ENCODE peak calls at places on chromosomes 2 and 18, in six cellular contexts. C is H1, X is WTC11, E is A549, U is K562, W is HepG2. P is an unnamed sample.

GRCh38 chr2:130825972-130826253 is 10.8 kb upstream of the ARHGEF4 start:
- DNase-seq in X (no peak), U (no peak), W (no peak), C (peak), E (no peak), P (no peak)

GRCh38 chr2:130762910-130763385 is 7.6 kb downstream of the AMER3 start:
- DNase-seq in X (no peak), U (no peak), E (no peak), W (no peak), C (no peak), P (no peak)

GRCh38 chr2:216681683-216682082 is 13.7 kb downstream of the IGFBP5 start:
- DNase-seq in C (no peak), W (no peak), U (no peak), X (no peak), E (no peak), P (no peak)

GRCh38 chr18:48676346-48676745 is 137.5 kb downstream of the CTIF start:
- DNase-seq in X (no peak), U (no peak), W (no peak), C (no peak), E (no peak), P (no peak)

GRCh38 chr2:202716114-202716718 is 81.4 kb downstream of the FAM117B start:
- DNase-seq in U (no peak), X (no peak), W (no peak), E (no peak), C (no peak), P (no peak)

GRCh38 chr18:67730884-67731283 is 214.4 kb upstream of the DSEL start:
- DNase-seq in E (peak), X (no peak), C (no peak), W (no peak), U (no peak), P (peak)

GRCh38 chr2:30225131-30225762 is 6.1 kb upstream of the LBH start:
- DNase-seq in C (no peak), E (no peak), X (no peak), U (no peak), W (no peak), P (peak)

GRCh38 chr2:200905618-200906296 is 16.6 kb downstream of the NIF3L1 start:
- DNase-seq in U (peak), X (peak), W (peak), E (peak), C (peak), P (peak)

GRCh38 chr2:19140463-19141208 is 217.8 kb downstream of the OSR1 start:
- DNase-seq in X (no peak), W (peak), U (no peak), E (peak), C (no peak), P (peak)

GRCh38 chr2:60094450-60094929 is 459.0 kb downstream of the BCL11A start:
- DNase-seq in X (no peak), U (no peak), W (peak), E (no peak), C (no peak), P (no peak)

GRCh38 chr2:224457408-224458096 is 55.6 kb upstream of the FAM124B start:
- DNase-seq in W (no peak), X (no peak), U (no peak), C (no peak), E (no peak), P (no peak)

GRCh38 chr2:197269173-197269572 is 41.4 kb downstream of the ANKRD44 start:
- DNase-seq in E (no peak), U (no peak), X (no peak), C (no peak), W (no peak), P (no peak)

GRCh38 chr2:64325852-64326577 is 127.9 kb upstream of the LGALSL start:
- DNase-seq in W (no peak), X (no peak), C (peak), E (no peak), U (no peak), P (no peak)

GRCh38 chr2:96090181-96090500 is 26.2 kb downstream of the ADRA2B start:
- DNase-seq in W (no peak), U (no peak), X (peak), E (no peak), C (peak), P (no peak)

GRCh38 chr18:74654637-74655036 is 57.0 kb downstream of the ZNF407 start:
- DNase-seq in X (no peak), C (no peak), W (no peak), U (no peak), E (peak), P (peak)

GRCh38 chr2:34519659-34520058 is 920.6 kb upstream of the FAM98A start:
- DNase-seq in U (no peak), X (no peak), E (no peak), W (no peak), C (no peak), P (no peak)

GRCh38 chr18:32378705-32379104 is 92.0 kb downstream of the GAREM1 start:
- DNase-seq in U (no peak), E (peak), X (no peak), W (peak), C (no peak), P (peak)

GRCh38 chr2:86621290-86621943 is 2.2 kb downstream of the RNF103 start:
- DNase-seq in U (no peak), C (no peak), W (no peak), E (no peak), X (no peak), P (peak)

GRCh38 chr2:176105727-176106635 is 1.1 kb upstream of the HOXD11 start:
- DNase-seq in E (no peak), U (no peak), X (no peak), W (no peak), C (peak), P (no peak)

GRCh38 chr2:176104338-176105077 is 2.6 kb upstream of the HOXD11 start:
- DNase-seq in X (no peak), C (no peak), E (peak), U (no peak), W (no peak), P (no peak)

GRCh38 chr2:176106636-176107539 is at the start of gene HOXD11:
- DNase-seq in W (no peak), E (peak), U (no peak), X (peak), C (peak), P (peak)

GRCh38 chr2:176103634-176104337 is 3.3 kb upstream of the HOXD11 start:
- DNase-seq in X (no peak), U (no peak), E (no peak), W (no peak), C (peak), P (no peak)

DNA sequence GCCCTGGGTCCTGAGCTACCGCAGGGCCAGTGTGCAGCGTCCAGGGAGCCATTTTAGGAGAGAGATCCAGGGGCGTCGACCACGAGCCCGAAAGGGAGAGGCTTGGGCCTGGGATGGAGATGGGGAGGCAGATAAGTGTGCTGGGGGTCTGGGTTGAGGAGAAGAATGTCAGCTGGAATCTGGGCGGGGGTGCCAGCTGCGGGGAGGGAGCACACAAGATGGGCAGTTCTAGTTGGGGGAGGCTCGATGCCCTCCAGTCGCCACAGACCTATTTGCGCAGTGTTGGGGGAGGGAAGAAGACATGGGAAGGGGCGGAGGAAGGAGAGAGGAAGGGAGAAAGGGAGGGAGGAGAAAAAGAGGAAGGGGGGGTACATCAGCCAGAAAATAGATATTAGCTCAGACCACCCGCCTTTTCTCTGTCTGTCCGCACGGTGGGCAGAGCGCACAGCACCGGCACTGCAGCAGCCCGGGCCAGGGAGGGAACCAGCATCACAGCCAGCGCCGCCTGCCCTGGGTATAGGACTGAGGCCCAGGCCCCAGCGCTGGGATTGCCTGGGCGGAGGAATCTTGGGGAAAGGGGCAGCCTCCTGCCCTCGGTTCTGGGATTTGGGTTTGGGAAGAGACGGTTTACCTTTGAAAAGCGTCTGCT is 1.9 kb upstream of the HOXD11 start:
- DNase-seq in E (no peak), X (no peak), U (no peak), W (no peak), C (peak), P (no peak)
- TF ChIP-seq JUN in E (no peak), X (no peak), U (no peak), W (no peak), C (no peak), P (no peak)

GRCh38 chr2:112045446-112046014 is 9.5 kb upstream of the TMEM87B start:
- DNase-seq in X (no peak), E (no peak), W (no peak), U (no peak), C (no peak), P (no peak)

GRCh38 chr2:112048236-112048592 is 6.9 kb upstream of the TMEM87B start:
- DNase-seq in X (no peak), E (no peak), W (no peak), U (no peak), C (no peak), P (no peak)

GRCh38 chr2:112047537-112048235 is 7.4 kb upstream of the TMEM87B start:
- DNase-seq in C (no peak), E (no peak), X (no peak), W (peak), U (peak), P (no peak)

GRCh38 chr2:112050311-112050710 is 4.8 kb upstream of the TMEM87B start:
- DNase-seq in E (no peak), X (no peak), U (no peak), C (no peak), W (no peak), P (no peak)

GRCh38 chr2:112048887-112049286 is 6.2 kb upstream of the TMEM87B start:
- DNase-seq in C (no peak), X (no peak), U (peak), E (peak), W (peak), P (peak)
- TF ChIP-seq JUN in C (no peak), X (no peak), U (no peak), E (no peak), W (no peak), P (no peak)

GRCh38 chr2:108536911-108537310 is 2.6 kb downstream of the LIMS1 start:
- DNase-seq in W (no peak), E (no peak), X (no peak), U (no peak), C (no peak), P (no peak)

GRCh38 chr2:108547606-108548005 is 13.3 kb downstream of the LIMS1 start:
- DNase-seq in X (no peak), U (no peak), C (no peak), W (no peak), E (no peak), P (no peak)

GRCh38 chr2:108538000-108538625 is 3.8 kb downstream of the LIMS1 start:
- DNase-seq in C (no peak), U (no peak), X (no peak), W (no peak), E (no peak), P (no peak)

GRCh38 chr2:108541451-108541850 is 7.2 kb downstream of the LIMS1 start:
- DNase-seq in C (no peak), W (no peak), U (no peak), E (no peak), X (no peak), P (no peak)

DNA sequence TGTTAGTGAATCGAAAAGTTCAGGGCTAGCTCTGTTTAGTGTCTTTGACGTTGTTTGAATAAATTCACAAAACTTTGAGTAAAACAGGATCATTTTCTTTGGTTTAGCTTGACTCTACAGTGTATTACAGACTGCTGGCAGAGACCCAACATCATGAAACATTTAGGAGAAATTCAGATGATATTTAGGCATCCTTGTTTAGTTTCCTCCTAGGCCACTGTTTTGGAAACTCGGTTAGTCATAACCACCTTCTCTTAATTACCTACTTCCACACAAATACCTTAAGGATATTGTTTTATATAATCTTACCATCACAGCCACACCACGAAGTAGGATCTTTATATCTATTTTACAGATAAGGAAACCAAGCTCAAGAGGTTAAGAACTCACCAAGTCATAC is 7.8 kb downstream of the LIMS1 start:
- DNase-seq in E (no peak), U (no peak), C (no peak), X (no peak), W (no peak), P (no peak)
- TF ChIP-seq JUN in E (no peak), U (no peak), C (no peak), X (no peak), W (no peak), P (peak)

GRCh38 chr2:241050624-241051577 is 51.2 kb downstream of the MTERF4 start:
- DNase-seq in C (no peak), E (no peak), U (no peak), W (no peak), X (no peak), P (no peak)

GRCh38 chr2:241051578-241052487 is 50.3 kb downstream of the MTERF4 start:
- DNase-seq in X (no peak), U (no peak), W (no peak), C (peak), E (no peak), P (no peak)

GRCh38 chr2:241052677-241053360 is 49.3 kb downstream of the MTERF4 start:
- DNase-seq in W (no peak), C (peak), U (no peak), E (no peak), X (peak), P (no peak)

GRCh38 chr2:241049739-241050623 is 51.6 kb downstream of the SNED1 start:
- DNase-seq in E (no peak), X (peak), U (peak), C (peak), W (no peak), P (peak)

GRCh38 chr2:241053576-241054251 is 48.4 kb downstream of the MTERF4 start:
- DNase-seq in W (no peak), E (no peak), C (no peak), U (no peak), X (no peak), P (no peak)
- TF ChIP-seq JUN in W (no peak), E (no peak), C (no peak), U (no peak), X (no peak), P (no peak)

P was measured in endothelial cell of umbilical vein.